ENCODE peak calls at places on chromosomes 7 and 10, in six cellular contexts. C is pancreas, O is cardiac fibroblast, I is tibial artery, L is AG04450, S is fibroblast of mammary gland. M is an unnamed sample.

GRCh38 chr7:92715963-92716362 is 120.4 kb downstream of the CDK6 start:
- DNase-seq in I (no peak), O (no peak), C (no peak), L (no peak), S (no peak), M (no peak)

GRCh38 chr10:62636825-62637248 is 167.7 kb upstream of the ADO start:
- DNase-seq in I (no peak), L (no peak), S (no peak), O (peak), C (no peak), M (no peak)

GRCh38 chr7:150404172-150404784 is 25.1 kb downstream of the ZNF775 start:
- DNase-seq in O (no peak), S (peak), L (no peak), I (no peak), C (peak), M (no peak)

GRCh38 chr10:132460691-132461090 is 63.7 kb downstream of the PWWP2B start:
- DNase-seq in O (no peak), L (no peak), S (no peak), C (no peak), I (no peak), M (no peak)

GRCh38 chr7:88377421-88377820 is 70.7 kb upstream of the STEAP4 start:
- DNase-seq in L (no peak), C (no peak), I (no peak), O (no peak), S (peak), M (no peak)

GRCh38 chr10:129891806-129892205 is 72.3 kb downstream of the EBF3 start:
- DNase-seq in S (no peak), I (no peak), O (peak), C (no peak), L (no peak), M (no peak)

GRCh38 chr7:74527842-74528241 is 74.1 kb downstream of the GTF2IRD1 start:
- DNase-seq in O (no peak), I (no peak), C (peak), L (no peak), S (no peak), M (no peak)

GRCh38 chr10:4519691-4520402 is 306.2 kb upstream of the AKR1E2 start:
- DNase-seq in C (no peak), L (no peak), S (peak), O (peak), I (no peak), M (peak)

GRCh38 chr7:99019523-99020412 is 124.1 kb downstream of the SMURF1 start:
- DNase-seq in I (no peak), L (no peak), C (no peak), S (no peak), O (no peak), M (no peak)

GRCh38 chr7:45217358-45217757 is 59.8 kb downstream of the RAMP3 start:
- DNase-seq in O (no peak), S (peak), L (no peak), I (no peak), C (peak), M (peak)

GRCh38 chr7:151721694-151722093 is 155.2 kb downstream of the PRKAG2 start:
- DNase-seq in S (no peak), O (peak), C (no peak), I (no peak), L (no peak), M (no peak)
- H3K4me3 ChIP-seq in S (no peak), O (no peak), C (no peak), I (no peak), L (no peak), M (no peak)

GRCh38 chr10:50622497-50623298 is 1.1 kb downstream of the SGMS1 start:
- DNase-seq in O (peak), S (peak), C (peak), L (no peak), I (peak), M (peak)

GRCh38 chr10:50619882-50620281 is 3.9 kb downstream of the SGMS1 start:
- DNase-seq in O (no peak), I (no peak), S (no peak), C (no peak), L (no peak), M (no peak)

GRCh38 chr10:50620899-50621298 is 2.9 kb downstream of the SGMS1 start:
- DNase-seq in C (no peak), S (no peak), O (no peak), I (no peak), L (no peak), M (no peak)

GRCh38 chr10:50623299-50624153 is at the start of gene SGMS1:
- DNase-seq in C (peak), O (peak), I (peak), L (peak), S (peak), M (peak)

GRCh38 chr10:50621981-50622496 is 1.7 kb downstream of the SGMS1 start:
- DNase-seq in L (peak), O (peak), S (peak), C (peak), I (peak), M (peak)
- TF ChIP-seq CTCF in L (no peak), O (no peak), S (no peak), C (no peak), I (no peak), M (no peak)

GRCh38 chr10:124415210-124415609 is 3.5 kb downstream of the OAT start:
- DNase-seq in O (no peak), S (no peak), C (no peak), I (no peak), L (no peak), M (no peak)
- H3K4me3 ChIP-seq in O (no peak), S (no peak), C (no peak), I (peak), L (no peak), M (no peak)

GRCh38 chr10:69326692-69327091 is 48.4 kb downstream of the HK1 start:
- DNase-seq in L (no peak), C (no peak), I (no peak), O (no peak), S (no peak), M (no peak)
- TF ChIP-seq CTCF in L (no peak), C (no peak), I (no peak), O (no peak), S (no peak), M (no peak)

GRCh38 chr10:34121125-34121973 is 693.7 kb downstream of the PARD3 start:
- DNase-seq in C (no peak), L (no peak), O (no peak), I (no peak), S (no peak), M (no peak)
- H3K4me3 ChIP-seq in C (no peak), L (no peak), O (no peak), I (no peak), S (no peak), M (no peak)

GRCh38 chr7:71871446-71871845 is 540.7 kb downstream of the CALN1 start:
- DNase-seq in I (no peak), L (no peak), S (no peak), C (no peak), O (no peak), M (no peak)
- TF ChIP-seq CTCF in I (no peak), L (no peak), S (peak), C (no peak), O (no peak), M (no peak)

DNA sequence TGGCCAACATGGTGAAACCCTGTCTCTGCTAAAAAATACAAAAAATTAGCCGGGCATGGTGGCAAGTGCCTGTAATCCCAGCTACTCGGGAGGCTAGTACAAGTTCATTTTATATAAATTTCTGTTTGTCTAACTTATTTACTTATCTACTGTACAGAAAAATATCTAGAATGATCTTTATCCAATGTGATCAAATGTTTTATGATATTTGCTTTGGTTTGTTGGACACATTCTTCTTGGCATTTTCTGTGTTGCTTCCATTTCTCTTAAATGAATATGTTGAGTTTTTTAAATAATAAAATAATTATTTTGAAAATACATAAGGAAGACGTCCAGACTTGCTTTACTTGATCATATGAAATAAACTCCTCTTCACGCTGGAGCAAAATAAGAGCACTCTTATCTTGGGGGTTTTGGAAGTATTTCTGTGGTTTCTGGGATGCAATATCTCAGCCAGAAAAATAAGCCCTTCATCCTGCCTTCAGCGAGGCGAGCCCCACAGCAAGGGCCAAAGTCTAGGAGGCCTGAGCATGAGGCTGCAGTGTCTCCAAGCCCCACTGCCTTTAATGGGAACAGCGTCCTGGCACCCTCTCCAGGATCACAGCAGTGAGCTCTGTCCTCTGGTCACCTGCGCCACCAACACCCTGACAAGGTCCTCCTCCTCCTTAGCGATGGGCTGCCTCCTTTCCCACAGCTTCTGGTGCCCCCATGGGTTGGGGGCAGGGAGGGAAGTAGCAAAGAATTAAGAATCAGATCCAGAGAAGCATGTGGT is 480.2 kb downstream of the KCNMA1 start:
- DNase-seq in C (no peak), I (no peak), S (no peak), L (no peak), O (peak), M (no peak)
- H3K4me3 ChIP-seq in C (no peak), I (no peak), S (no peak), L (no peak), O (no peak), M (no peak)

DNA sequence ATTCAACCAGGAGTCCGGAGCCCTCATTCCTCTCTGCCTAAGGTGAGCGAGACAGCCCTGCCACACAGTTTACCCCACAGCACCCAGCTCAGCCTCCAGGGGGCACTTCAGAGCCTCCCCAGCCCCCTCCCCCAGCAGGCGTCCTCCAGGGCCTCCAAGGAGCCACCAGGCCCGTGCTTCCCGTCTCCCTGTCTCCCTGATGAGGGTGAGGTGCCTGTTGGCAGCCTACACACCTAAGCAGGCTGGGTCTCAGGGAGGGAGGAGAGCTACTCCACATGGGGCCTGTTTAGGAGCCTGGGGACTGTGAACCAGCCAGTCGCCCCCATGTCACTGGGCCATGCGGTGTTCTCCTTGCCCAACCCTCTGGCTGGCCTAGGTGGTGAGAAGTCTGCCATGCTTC is 28.9 kb upstream of the TRIM8 start:
- DNase-seq in O (no peak), C (peak), L (no peak), S (no peak), I (no peak), M (no peak)
- TF ChIP-seq CTCF in O (peak), C (no peak), L (peak), S (peak), I (no peak), M (peak)